ENCODE peak calls at places on chromosomes 13 and 19, in six cellular contexts. R is Peyer's patch, Q is IMR-90, U is body of pancreas, I is spleen, Y is lower leg skin. D is an unnamed sample.
A peak's percentile ranks its signal among the peaks of the same experiment; 100 is the strongest.

GRCh38 chr13:42946927-42947326 is 45.1 kb downstream of the EPSTI1 start:
- DNase-seq in R (no peak), Q (peak; percentile 25), U (no peak), I (no peak), Y (no peak), D (no peak)

GRCh38 chr13:110396913-110397379 is 89.9 kb downstream of the COL4A2 start:
- DNase-seq in R (peak; percentile 84), Q (peak; percentile 100), U (peak; percentile 79), I (no peak), Y (peak; percentile 97), D (peak; percentile 77)

GRCh38 chr13:104584481-104584880 is 1518.3 kb upstream of the SLC10A2 start:
- DNase-seq in R (no peak), Q (peak; percentile 58), U (no peak), I (no peak), Y (no peak), D (no peak)

GRCh38 chr19:56404705-56405056 is 549 bp downstream of the ZNF583 start:
- DNase-seq in R (no peak), Q (no peak), U (no peak), I (no peak), Y (no peak), D (no peak)

GRCh38 chr13:74026753-74027152 is 107.5 kb downstream of the KLF12 start:
- DNase-seq in R (peak; percentile 83), Q (peak; percentile 37), U (no peak), I (peak; percentile 80), Y (no peak), D (peak; percentile 44)

GRCh38 chr13:104318121-104318520 is 1251.9 kb upstream of the SLC10A2 start:
- DNase-seq in R (no peak), Q (peak; percentile 49), U (no peak), I (no peak), Y (no peak), D (no peak)

GRCh38 chr19:45323671-45324081 is 1.0 kb upstream of the CKM start:
- DNase-seq in R (no peak), Q (no peak), U (no peak), I (no peak), Y (no peak), D (peak; percentile 14)

GRCh38 chr13:75165543-75166230 is 316.3 kb downstream of the TBC1D4 start:
- DNase-seq in R (no peak), Q (no peak), U (no peak), I (no peak), Y (no peak), D (no peak)

GRCh38 chr19:1747285-1748114 is 5.8 kb upstream of the ONECUT3 start:
- DNase-seq in R (no peak), Q (peak; percentile 80), U (peak; percentile 40), I (no peak), Y (no peak), D (no peak)

GRCh38 chr19:2289714-2290435 is 7.9 kb upstream of the PEAK3 start:
- DNase-seq in R (peak; percentile 90), Q (no peak), U (peak; percentile 62), I (peak; percentile 94), Y (no peak), D (peak; percentile 53)

GRCh38 chr19:28217064-28217463 is 995.9 kb downstream of the UQCRFS1 start:
- DNase-seq in R (no peak), Q (no peak), U (no peak), I (no peak), Y (no peak), D (no peak)

GRCh38 chr13:50847501-50847900 is 4.0 kb upstream of the DLEU7 start:
- DNase-seq in R (no peak), Q (no peak), U (no peak), I (no peak), Y (no peak), D (no peak)

GRCh38 chr19:4449826-4450075 is 7.8 kb downstream of the UBXN6 start:
- DNase-seq in R (no peak), Q (no peak), U (no peak), I (no peak), Y (no peak), D (no peak)

GRCh38 chr13:50991624-50992610 is 82.3 kb downstream of the RNASEH2B start:
- DNase-seq in R (no peak), Q (no peak), U (no peak), I (no peak), Y (no peak), D (no peak)

GRCh38 chr13:105255472-105255871 is 1280.0 kb downstream of the EFNB2 start:
- DNase-seq in R (no peak), Q (no peak), U (no peak), I (no peak), Y (no peak), D (no peak)

GRCh38 chr19:33392341-33393285 is 19.1 kb downstream of the CEBPG start:
- DNase-seq in R (peak; percentile 77), Q (no peak), U (peak; percentile 62), I (peak; percentile 79), Y (peak; percentile 86), D (peak; percentile 46)
- TF ChIP-seq CTCF in R (peak; percentile 25), Q (no peak), U (no peak), I (no peak), Y (no peak), D (no peak)

DNA sequence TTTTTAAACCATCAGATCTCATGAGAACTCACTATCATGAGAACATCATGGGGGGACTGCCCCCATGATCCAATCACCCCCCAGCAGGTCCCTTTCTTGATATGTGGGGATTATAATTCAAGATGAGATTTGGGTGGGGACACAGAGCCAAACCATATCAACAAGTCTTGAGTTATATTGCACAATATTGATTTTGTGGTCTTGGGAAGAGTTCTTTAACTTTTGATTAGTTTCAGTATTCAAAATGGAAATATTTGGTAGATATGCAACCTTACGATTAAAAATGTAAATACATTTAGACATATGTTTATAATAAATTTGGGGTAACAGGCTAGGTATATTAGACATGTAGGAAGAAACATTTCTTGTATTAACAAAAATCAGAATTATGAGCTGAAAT is 188.2 kb downstream of the GPC5 start:
- DNase-seq in R (no peak), Q (no peak), U (no peak), I (no peak), Y (no peak), D (no peak)
- TF ChIP-seq POLR2A in R (no peak), Q (no peak), U (no peak), I (no peak), Y (no peak), D (no peak)

GRCh38 chr13:99087130-99087953 is 109.5 kb upstream of the DOCK9 start:
- DNase-seq in R (peak; percentile 96), Q (peak; percentile 59), U (peak; percentile 90), I (peak; percentile 97), Y (peak; percentile 98), D (peak; percentile 95)
- TF ChIP-seq CTCF in R (peak; percentile 29), Q (peak; percentile 4), U (peak; percentile 22), I (no peak), Y (no peak), D (no peak)

DNA sequence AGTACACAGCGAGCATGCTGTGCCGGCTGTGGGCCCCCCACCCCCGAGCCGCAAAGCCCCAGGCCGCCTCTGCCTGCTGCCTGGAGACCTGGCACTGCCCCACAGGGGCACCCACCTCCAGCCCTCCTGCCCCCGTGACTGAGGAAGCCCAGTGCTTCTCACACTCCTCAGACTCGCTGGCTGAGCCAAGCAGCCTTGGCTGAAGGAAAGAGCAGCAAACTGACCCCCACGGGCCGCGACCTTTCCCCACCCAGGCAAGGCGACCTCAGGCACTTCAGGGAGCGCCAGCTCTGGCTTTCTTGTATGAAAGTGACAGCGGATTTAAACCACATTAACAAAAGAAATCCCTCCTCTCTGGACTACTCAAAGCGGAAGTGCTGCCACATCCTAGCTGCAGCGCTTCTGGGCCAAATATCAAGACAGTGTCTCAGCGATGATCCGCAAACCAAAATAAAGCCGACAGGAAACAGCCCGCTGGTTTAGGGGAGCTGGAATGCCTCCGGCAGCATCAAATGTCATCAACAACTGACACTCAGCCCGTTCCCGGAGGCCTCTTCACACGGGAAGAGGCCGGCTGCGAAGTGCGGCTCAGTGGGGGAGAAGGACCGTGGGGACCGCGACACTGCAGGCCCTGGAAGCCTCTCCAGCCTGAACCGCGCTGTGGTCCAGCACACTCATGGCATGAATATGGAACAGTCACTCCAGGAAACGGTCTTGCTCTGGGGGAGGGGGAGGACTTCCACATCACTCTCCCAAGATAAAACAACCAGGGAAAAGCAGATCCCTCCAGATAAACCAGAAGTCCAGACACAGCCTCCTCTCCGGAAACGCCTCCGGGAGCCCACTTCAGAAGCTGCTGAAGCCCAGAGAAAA is 1.5 kb downstream of the RASA3 start:
- DNase-seq in R (peak; percentile 79), Q (peak; percentile 91), U (peak; percentile 52), I (peak; percentile 89), Y (no peak), D (peak; percentile 53)
- TF ChIP-seq POLR2A in R (no peak), Q (peak; percentile 93), U (peak; percentile 12), I (no peak), Y (no peak), D (peak; percentile 47)

GRCh38 chr13:87087741-87088140 is 583.4 kb upstream of the SLITRK5 start:
- DNase-seq in R (no peak), Q (peak; percentile 75), U (no peak), I (no peak), Y (no peak), D (no peak)
- TF ChIP-seq CTCF in R (no peak), Q (no peak), U (no peak), I (no peak), Y (no peak), D (no peak)

DNA sequence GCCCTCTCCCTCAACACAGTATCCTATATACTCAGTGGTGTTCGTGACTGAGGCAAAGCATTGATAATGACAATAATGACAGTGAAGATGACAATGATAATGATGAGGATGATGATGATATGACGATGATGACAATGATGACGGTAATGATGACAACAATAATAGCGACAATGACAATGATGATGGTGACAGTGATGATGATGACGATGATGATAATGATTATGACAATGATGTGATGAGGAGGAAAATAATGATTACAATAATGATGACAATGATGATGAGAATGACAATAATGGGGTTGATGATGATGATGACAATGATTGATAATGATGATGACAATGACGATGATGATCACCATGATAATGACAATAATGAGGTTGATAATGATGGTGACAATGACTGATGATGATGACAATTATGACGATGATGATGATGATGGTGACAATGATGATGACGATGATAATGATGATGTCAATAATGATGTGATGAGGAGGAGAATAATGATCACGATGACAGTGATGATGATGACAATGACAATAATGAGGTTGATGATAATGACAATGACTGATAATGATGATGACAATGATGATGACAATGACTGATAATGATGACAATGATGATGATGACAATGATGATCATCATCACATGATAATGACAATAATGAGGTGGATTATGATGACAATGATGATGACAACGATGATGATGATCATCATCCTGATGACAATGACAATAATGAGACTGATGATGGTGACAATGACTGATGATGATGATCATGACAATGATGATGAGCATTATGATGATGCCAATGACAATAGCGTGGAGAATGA is 16.7 kb downstream of the ELSPBP1 start:
- DNase-seq in R (no peak), Q (no peak), U (no peak), I (no peak), Y (no peak), D (no peak)
- TF ChIP-seq POLR2A in R (no peak), Q (no peak), U (no peak), I (no peak), Y (no peak), D (no peak)

D was measured in transverse colon.